ENCODE peak calls at places on chromosomes 13 and 19, in nine cellular contexts. M is heart left ventricle; C is upper lobe of left lung; P is PC-9; Y is uterus; L is heart right ventricle; N is body of pancreas; V is thoracic aorta; A is CD4-positive, alpha-beta T cell. Z is an unnamed sample. For H3K9me3, the result is how much of the 10 kb centered on the place peaks cover.

GRCh38 chr19:1862424-1863307 is 713 bp downstream of the KLF16 start:
- DNase-seq in M (peak), V (no peak), A (no peak), L (peak), N (peak), C (peak), P (no peak), Y (no peak), Z (no peak)

GRCh38 chr19:33175886-33176669 is 18.1 kb upstream of the LRP3 start:
- DNase-seq in V (no peak), P (peak), M (peak), A (no peak), Y (peak), L (no peak), N (no peak), C (no peak), Z (no peak)

GRCh38 chr19:55643003-55643732 is at the start of gene ZNF581:
- DNase-seq in V (no peak), P (peak), M (peak), N (peak), A (peak), Y (peak), L (peak), C (peak), Z (peak)

GRCh38 chr19:41546386-41546789 is 29.6 kb upstream of the CEACAM21 start:
- DNase-seq in C (no peak), N (no peak), A (no peak), P (no peak), M (no peak), Y (no peak), V (no peak), L (no peak), Z (no peak)

GRCh38 chr19:31674503-31675186 is 325.4 kb upstream of the TSHZ3 start:
- DNase-seq in N (no peak), C (no peak), P (no peak), V (no peak), A (no peak), M (no peak), Y (no peak), L (no peak), Z (no peak)

GRCh38 chr19:7394728-7395359 is 46.1 kb downstream of the ARHGEF18 start:
- DNase-seq in L (peak), N (peak), V (peak), A (peak), P (peak), M (peak), C (peak), Y (peak), Z (peak)

GRCh38 chr13:59545007-59545406 is 618.7 kb downstream of the DIAPH3 start:
- DNase-seq in N (no peak), L (no peak), P (no peak), C (no peak), V (no peak), M (no peak), Y (no peak), A (no peak), Z (no peak)

GRCh38 chr13:105847532-105848295 is 687.7 kb downstream of the EFNB2 start:
- DNase-seq in A (no peak), M (no peak), Y (no peak), C (no peak), N (no peak), P (no peak), L (no peak), V (no peak), Z (no peak)

GRCh38 chr19:58181902-58182576 is 822 bp upstream of the ZNF274 start:
- DNase-seq in L (peak), Y (no peak), V (no peak), N (peak), C (no peak), A (peak), P (peak), M (peak), Z (no peak)

GRCh38 chr19:48874309-48875135 is 2.3 kb downstream of the PPP1R15A start:
- DNase-seq in M (peak), N (no peak), A (no peak), L (peak), V (no peak), Y (peak), P (peak), C (no peak), Z (no peak)

GRCh38 chr13:76361868-76362267 is 524.3 kb downstream of the KCTD12 start:
- DNase-seq in V (no peak), A (no peak), N (no peak), Y (no peak), C (no peak), L (no peak), P (no peak), M (no peak), Z (no peak)

GRCh38 chr13:28805193-28805819 is 14.8 kb upstream of the MTUS2 start:
- DNase-seq in Y (no peak), L (peak), A (no peak), V (no peak), M (peak), N (no peak), P (no peak), C (no peak), Z (no peak)

GRCh38 chr19:50178320-50178719 is 15.2 kb upstream of the IZUMO2 start:
- DNase-seq in P (peak), A (no peak), C (no peak), Y (no peak), M (no peak), N (no peak), V (no peak), L (no peak), Z (no peak)

GRCh38 chr13:42996584-42996983 is 4.5 kb upstream of the EPSTI1 start:
- DNase-seq in N (no peak), P (peak), A (no peak), M (no peak), V (no peak), C (no peak), Y (no peak), L (no peak), Z (peak)

GRCh38 chr13:112734696-112735547 is 45.1 kb downstream of the ATP11A start:
- DNase-seq in V (no peak), C (no peak), L (no peak), Y (no peak), N (no peak), P (no peak), M (no peak), A (no peak), Z (no peak)

GRCh38 chr19:2290441-2291184 is 8.6 kb upstream of the PEAK3 start:
- DNase-seq in Y (no peak), N (no peak), A (no peak), M (no peak), P (no peak), C (peak), V (no peak), L (no peak), Z (no peak)

GRCh38 chr19:38134538-38135149 is 89.4 kb downstream of the DPF1 start:
- DNase-seq in Y (no peak), C (no peak), N (peak), V (no peak), L (no peak), A (no peak), M (no peak), P (no peak), Z (no peak)

GRCh38 chr19:14073232-14073924 is 792 bp downstream of the MISP3 start:
- DNase-seq in C (peak), M (peak), V (no peak), A (peak), L (peak), N (peak), P (peak), Y (peak), Z (no peak)

GRCh38 chr13:104593693-104594092 is 1527.5 kb upstream of the SLC10A2 start:
- DNase-seq in C (no peak), V (no peak), N (no peak), L (no peak), Y (no peak), M (no peak), A (no peak), P (no peak), Z (no peak)

GRCh38 chr19:40419780-40420179 is 6.0 kb downstream of the SERTAD1 start:
- DNase-seq in Y (no peak), N (no peak), P (no peak), C (no peak), A (no peak), M (no peak), V (no peak), L (no peak), Z (no peak)
- H3K27ac ChIP-seq in Y (no peak), N (no peak), P (no peak), C (peak), A (no peak), M (no peak), V (no peak), L (no peak), Z (no peak)

DNA sequence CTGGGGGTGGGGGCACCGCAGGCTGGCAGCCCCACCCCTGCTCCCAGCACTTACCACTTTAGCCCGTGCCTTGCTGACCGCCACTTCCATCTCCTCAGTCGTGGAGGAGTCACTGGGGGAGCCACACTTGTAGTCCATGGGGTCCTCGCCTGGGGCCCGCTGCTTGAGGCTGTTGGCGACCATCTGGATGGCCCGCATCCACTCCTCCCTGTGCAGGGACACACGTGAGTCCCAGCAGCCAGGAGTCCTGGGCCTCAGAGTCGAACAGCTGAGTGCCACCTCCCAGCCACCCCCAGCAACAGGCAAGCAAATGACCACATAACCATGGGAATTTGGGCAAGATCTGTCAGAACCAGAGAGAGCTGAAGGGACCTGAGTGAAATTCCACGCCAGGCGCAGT is 16.0 kb upstream of the CCNP start:
- DNase-seq in M (no peak), C (no peak), L (no peak), Y (no peak), P (no peak), A (no peak), V (no peak), N (no peak), Z (no peak)
- H3K9me3 ChIP-seq in M (under half), C (under half), L (under half), Y (under half), P (under half), A (under half), V (under half), N (under half), Z (under half)

DNA sequence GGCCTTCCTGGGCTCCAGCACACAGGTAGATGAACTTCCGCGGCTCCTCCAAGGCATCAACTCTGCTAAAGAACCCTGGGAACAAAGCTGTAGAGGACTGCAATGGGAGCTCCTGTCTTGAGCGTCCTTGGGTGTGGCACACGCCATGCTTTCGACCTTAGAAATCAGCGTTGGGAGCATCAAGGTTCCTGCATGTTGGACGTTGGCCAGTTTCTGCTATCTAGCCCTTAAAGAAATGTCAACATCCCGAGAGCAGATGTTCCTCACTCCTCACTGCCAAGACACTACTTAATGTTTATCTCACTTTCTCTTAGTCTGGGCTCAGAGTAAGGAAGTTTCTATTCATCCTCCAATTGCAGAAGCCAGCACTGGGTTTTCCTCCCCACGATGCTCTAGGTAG is 70.6 kb upstream of the MEDAG start:
- DNase-seq in P (no peak), M (no peak), C (no peak), L (no peak), Y (no peak), V (no peak), A (no peak), N (no peak), Z (peak)
- TF ChIP-seq CTCF in P (no peak), M (no peak), C (no peak), L (no peak), Y (no peak), V (no peak), A (no peak), N (no peak), Z (no peak)

GRCh38 chr19:17091758-17092333 is 16.3 kb downstream of the MYO9B start:
- DNase-seq in L (peak), P (peak), N (no peak), V (no peak), C (peak), M (peak), Y (no peak), A (no peak), Z (no peak)

GRCh38 chr19:17090501-17091074 is 15.0 kb downstream of the MYO9B start:
- DNase-seq in L (no peak), Y (no peak), M (no peak), N (no peak), A (no peak), C (no peak), P (no peak), V (no peak), Z (no peak)

GRCh38 chr19:17088552-17088951 is 13.0 kb downstream of the MYO9B start:
- DNase-seq in V (no peak), C (no peak), Y (no peak), P (no peak), L (no peak), N (no peak), A (no peak), M (no peak), Z (no peak)

GRCh38 chr19:17086811-17087210 is 11.2 kb downstream of the MYO9B start:
- DNase-seq in M (no peak), N (no peak), P (no peak), L (no peak), V (no peak), Y (no peak), A (no peak), C (no peak), Z (no peak)

GRCh38 chr19:17089238-17089637 is 13.7 kb downstream of the MYO9B start:
- DNase-seq in V (no peak), C (no peak), L (no peak), M (no peak), N (no peak), Y (peak), P (peak), A (no peak), Z (peak)
- H3K27ac ChIP-seq in V (peak), C (peak), L (no peak), M (no peak), N (no peak), Y (peak), P (no peak), A (no peak), Z (peak)

Z was measured in AG04450.